ENCODE peak calls at places on chromosomes 6 and 20, in four cellular contexts. T, I, F and Q are unnamed samples.

GRCh38 chr6:3835055-3835731 is 14.0 kb upstream of the FAM50B start:
- DNase-seq in T (no peak), I (no peak), F (no peak), Q (no peak)

GRCh38 chr6:106553440-106553839 is 75.9 kb downstream of the RTN4IP1 start:
- DNase-seq in T (no peak), I (no peak), F (no peak), Q (no peak)

GRCh38 chr20:39264506-39265172 is 302.5 kb downstream of the DHX35 start:
- DNase-seq in T (peak; percentile 55), I (peak; percentile 79), F (peak; percentile 80), Q (peak; percentile 35)

GRCh38 chr6:85580878-85581267 is 12.8 kb downstream of the SNX14 start:
- DNase-seq in T (no peak), I (peak; percentile 74), F (no peak), Q (no peak)

GRCh38 chr6:148837941-148838340 is 91.1 kb downstream of the UST start:
- DNase-seq in T (no peak), I (peak; percentile 42), F (no peak), Q (no peak)

GRCh38 chr20:51326241-51326819 is 216.2 kb downstream of the NFATC2 start:
- DNase-seq in T (no peak), I (no peak), F (peak; percentile 82), Q (no peak)

GRCh38 chr20:2767768-2768631 is 32.4 kb downstream of the CPXM1 start:
- DNase-seq in T (no peak), I (no peak), F (no peak), Q (peak; percentile 8)

GRCh38 chr6:156250593-156250992 is 526.6 kb upstream of the ARID1B start:
- DNase-seq in T (no peak), I (no peak), F (no peak), Q (no peak)

GRCh38 chr20:60579941-60580515 is 621.8 kb downstream of the CDH26 start:
- DNase-seq in T (no peak), I (no peak), F (no peak), Q (peak; percentile 15)

GRCh38 chr20:48238781-48239180 is 453.5 kb upstream of the SULF2 start:
- DNase-seq in T (no peak), I (no peak), F (no peak), Q (no peak)

GRCh38 chr6:169263836-169264608 is 10.4 kb upstream of the THBS2 start:
- DNase-seq in T (no peak), I (peak; percentile 24), F (no peak), Q (no peak)